ENCODE peak calls at places on chromosomes 7 and 10, in four cellular contexts. L is AG04449, A is retinal pigment epithelial cell, T is cardiac fibroblast. U is an unnamed sample.

GRCh38 chr10:97320480-97321031 is 1.5 kb downstream of the FRAT1 start:
- DNase-seq in T (no peak), L (no peak), A (no peak), U (no peak)

GRCh38 chr10:48255722-48256121 is 18.8 kb downstream of the FRMPD2 start:
- DNase-seq in T (no peak), L (no peak), A (no peak), U (no peak)

GRCh38 chr10:6348091-6348862 is 145.5 kb downstream of the PFKFB3 start:
- DNase-seq in T (no peak), L (no peak), A (no peak), U (peak; percentile 74)

GRCh38 chr10:133160813-133161471 is 923 bp downstream of the KNDC1 start:
- DNase-seq in L (no peak), A (no peak), T (no peak), U (no peak)

GRCh38 chr10:33661580-33662269 is 327.3 kb upstream of the NRP1 start:
- DNase-seq in L (no peak), A (no peak), T (peak; percentile 88), U (no peak)

GRCh38 chr7:98733036-98733435 is 116.0 kb downstream of the NPTX2 start:
- DNase-seq in A (no peak), T (peak; percentile 47), L (no peak), U (no peak)

GRCh38 chr7:82534687-82535086 is 91.1 kb upstream of the CACNA2D1 start:
- DNase-seq in L (no peak), T (peak; percentile 58), A (no peak), U (no peak)

GRCh38 chr7:41189866-41190265 is 513.0 kb downstream of the INHBA start:
- DNase-seq in T (peak; percentile 97), A (peak; percentile 69), L (peak; percentile 77), U (peak; percentile 94)

GRCh38 chr10:29841724-29842649 is 207.2 kb upstream of the SVIL start:
- DNase-seq in T (no peak), A (peak; percentile 80), L (no peak), U (no peak)

GRCh38 chr10:81875680-81876252 is 772 bp downstream of the NRG3 start:
- DNase-seq in A (no peak), T (no peak), L (no peak), U (no peak)
- H3K4me3 ChIP-seq in A (peak overlapping the region; percentile 56), T (peak overlapping the region; percentile 42), L (no peak overlapping the region), U (peak overlapping the region; percentile 58)

DNA sequence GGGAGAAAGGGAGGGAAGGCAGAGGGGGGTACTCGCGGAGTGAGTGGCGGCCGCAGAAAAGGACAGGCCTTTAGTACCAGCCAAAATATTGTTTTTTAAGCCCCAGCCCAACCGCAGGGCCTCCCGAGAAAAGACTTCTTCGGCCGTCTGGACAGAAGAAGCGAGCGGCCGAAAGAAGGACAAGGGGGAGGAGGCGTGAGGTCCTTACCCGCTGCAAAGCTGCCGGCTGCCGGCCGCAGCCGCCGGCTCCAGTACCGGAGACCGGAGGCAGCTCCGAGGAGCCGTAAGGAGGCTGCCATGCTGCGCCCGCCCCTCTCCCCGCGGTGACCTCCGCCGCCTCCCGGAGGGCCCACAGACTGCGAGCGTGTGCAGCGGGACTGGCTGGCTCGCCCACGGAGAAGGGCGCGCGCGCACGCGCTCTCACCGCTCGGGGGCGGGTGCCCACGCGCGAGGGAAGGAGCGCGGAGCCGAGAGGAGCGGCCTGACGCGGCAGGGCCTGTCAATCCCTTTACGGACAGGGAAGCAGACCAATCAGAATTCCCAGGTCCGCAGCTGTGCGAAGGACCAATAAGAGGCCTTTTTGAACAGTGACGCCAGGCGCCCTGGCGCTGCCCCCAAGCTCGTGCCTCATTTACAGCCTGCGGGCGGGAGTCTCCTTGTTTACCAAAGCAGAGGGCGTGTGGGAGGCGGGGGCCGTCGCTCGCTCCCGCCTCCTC is at the start of gene HIBADH:
- DNase-seq in L (peak; percentile 97), A (peak; percentile 99), T (peak; percentile 100), U (peak; percentile 97)
- TF ChIP-seq CTCF in L (peak; percentile 37), A (no peak), T (no peak), U (no peak)

GRCh38 chr7:141185369-141185967 is 111.6 kb downstream of the TMEM178B start:
- DNase-seq in L (no peak), T (no peak), A (no peak), U (no peak)
- H3K4me3 ChIP-seq in L (no peak overlapping the region), T (no peak overlapping the region), A (no peak overlapping the region), U (no peak overlapping the region)

GRCh38 chr10:92970301-92971070 is 90.1 kb upstream of the CYP26C1 start:
- DNase-seq in A (no peak), T (peak; percentile 42), L (no peak), U (peak; percentile 14)

GRCh38 chr10:92969151-92969550 is 91.4 kb upstream of the CYP26C1 start:
- DNase-seq in L (peak; percentile 54), T (peak; percentile 56), A (no peak), U (no peak)

GRCh38 chr10:92961638-92962037 is 99.0 kb upstream of the CYP26C1 start:
- DNase-seq in A (no peak), L (no peak), T (no peak), U (no peak)

DNA sequence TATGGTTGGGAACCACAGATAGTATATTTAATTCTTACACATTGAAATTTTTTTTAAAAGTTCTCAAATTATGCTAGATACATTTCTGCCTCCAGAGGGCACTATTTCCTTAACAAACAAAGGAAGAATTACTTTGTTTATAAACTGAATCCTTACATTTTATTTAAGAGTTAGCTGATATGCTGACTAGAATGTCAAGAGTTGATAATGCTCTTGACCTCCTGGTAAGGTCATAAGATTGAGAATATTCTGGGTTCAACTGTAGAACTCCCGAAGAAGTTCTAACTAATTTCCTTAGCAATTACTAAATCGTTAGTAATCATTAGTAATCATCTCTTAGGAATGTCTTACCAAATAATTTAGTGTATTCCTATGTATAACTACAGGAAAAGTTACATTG is 95.3 kb upstream of the CYP26C1 start:
- DNase-seq in T (peak; percentile 85), A (no peak), L (no peak), U (peak; percentile 26)
- TF ChIP-seq CTCF in T (peak; percentile 46), A (peak; percentile 45), L (no peak), U (peak; percentile 38)